ENCODE peak calls at places on chromosomes 4 and X, in ten cellular contexts. One of them, this sample, is unnamed.

GRCh38 chr4:182449186-182449880 is 206.1 kb downstream of the TENM3 start:
- DNase-seq in Peyer's patch: no peak
- DNase-seq in fibroblast of lung: peak
- DNase-seq in small intestine: peak
- DNase-seq in adrenal gland: no peak
- DNase-seq in CD8-positive, alpha-beta T cell: no peak
- DNase-seq in heart right ventricle: peak
- DNase-seq in ovary: no peak
- DNase-seq in A549: peak
- DNase-seq in right lobe of liver: no peak
- DNase-seq in this sample: no peak

GRCh38 chr4:121741751-121742150 is 23.2 kb downstream of the SMIM43 start:
- DNase-seq in Peyer's patch: no peak
- DNase-seq in fibroblast of lung: peak
- DNase-seq in small intestine: no peak
- DNase-seq in adrenal gland: no peak
- DNase-seq in CD8-positive, alpha-beta T cell: no peak
- DNase-seq in heart right ventricle: no peak
- DNase-seq in ovary: no peak
- DNase-seq in A549: no peak
- DNase-seq in right lobe of liver: no peak
- DNase-seq in this sample: no peak

GRCh38 chr4:177214935-177215334 is 94.7 kb upstream of the NEIL3 start:
- DNase-seq in Peyer's patch: no peak
- DNase-seq in fibroblast of lung: no peak
- DNase-seq in small intestine: no peak
- DNase-seq in adrenal gland: no peak
- DNase-seq in CD8-positive, alpha-beta T cell: no peak
- DNase-seq in heart right ventricle: no peak
- DNase-seq in ovary: no peak
- DNase-seq in A549: no peak
- DNase-seq in right lobe of liver: no peak
- DNase-seq in this sample: no peak

GRCh38 chrX:12080265-12080664 is 58.0 kb upstream of the FRMPD4 start:
- DNase-seq in Peyer's patch: no peak
- DNase-seq in fibroblast of lung: peak
- DNase-seq in small intestine: peak
- DNase-seq in adrenal gland: no peak
- DNase-seq in CD8-positive, alpha-beta T cell: no peak
- DNase-seq in heart right ventricle: no peak
- DNase-seq in ovary: no peak
- DNase-seq in A549: peak
- DNase-seq in right lobe of liver: no peak
- DNase-seq in this sample: no peak

GRCh38 chr4:54281060-54281781 is 52.1 kb downstream of the PDGFRA start:
- DNase-seq in Peyer's patch: peak
- DNase-seq in fibroblast of lung: peak
- DNase-seq in small intestine: no peak
- DNase-seq in adrenal gland: peak
- DNase-seq in CD8-positive, alpha-beta T cell: no peak
- DNase-seq in heart right ventricle: peak
- DNase-seq in ovary: peak
- DNase-seq in A549: peak
- DNase-seq in right lobe of liver: no peak
- DNase-seq in this sample: no peak

GRCh38 chrX:117992324-117992723 is 124.3 kb downstream of the KLHL13 start:
- DNase-seq in Peyer's patch: no peak
- DNase-seq in fibroblast of lung: no peak
- DNase-seq in small intestine: no peak
- DNase-seq in adrenal gland: no peak
- DNase-seq in CD8-positive, alpha-beta T cell: no peak
- DNase-seq in heart right ventricle: no peak
- DNase-seq in ovary: no peak
- DNase-seq in A549: no peak
- DNase-seq in right lobe of liver: no peak
- DNase-seq in this sample: no peak

GRCh38 chrX:15947648-15948317 is 93.2 kb upstream of the AP1S2 start:
- DNase-seq in Peyer's patch: no peak
- DNase-seq in fibroblast of lung: peak
- DNase-seq in small intestine: peak
- DNase-seq in adrenal gland: no peak
- DNase-seq in CD8-positive, alpha-beta T cell: no peak
- DNase-seq in heart right ventricle: no peak
- DNase-seq in ovary: no peak
- DNase-seq in A549: peak
- DNase-seq in right lobe of liver: no peak
- DNase-seq in this sample: no peak

GRCh38 chrX:74523870-74524735 is 90.3 kb downstream of the RLIM start:
- DNase-seq in Peyer's patch: no peak
- DNase-seq in fibroblast of lung: no peak
- DNase-seq in small intestine: no peak
- DNase-seq in adrenal gland: no peak
- DNase-seq in CD8-positive, alpha-beta T cell: no peak
- DNase-seq in heart right ventricle: no peak
- DNase-seq in ovary: no peak
- DNase-seq in A549: no peak
- DNase-seq in right lobe of liver: no peak
- DNase-seq in this sample: no peak

DNA sequence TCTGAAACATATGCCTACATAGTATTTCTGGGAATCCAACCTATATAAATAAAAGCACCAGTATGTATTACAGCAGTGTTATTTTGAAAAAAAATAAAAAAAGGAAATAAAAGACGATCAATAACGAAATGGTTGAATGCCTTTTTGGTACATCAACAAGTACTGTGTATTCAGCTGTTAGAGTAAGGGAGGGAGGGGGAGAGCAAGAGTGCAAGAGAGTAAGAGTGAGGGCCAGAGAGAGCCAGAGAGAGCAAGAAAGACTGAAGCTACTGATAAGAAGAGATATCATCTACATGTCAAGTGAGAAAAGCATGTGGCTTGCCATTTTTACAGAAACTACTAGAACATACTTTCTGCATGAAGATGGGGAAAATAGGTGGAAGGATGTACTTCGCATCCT is 1.8 kb downstream of the SPIN4 start:
- DNase-seq in Peyer's patch: no peak
- DNase-seq in fibroblast of lung: peak
- DNase-seq in small intestine: no peak
- DNase-seq in adrenal gland: no peak
- DNase-seq in CD8-positive, alpha-beta T cell: no peak
- DNase-seq in heart right ventricle: no peak
- DNase-seq in ovary: no peak
- DNase-seq in A549: no peak
- DNase-seq in right lobe of liver: no peak
- DNase-seq in this sample: no peak
- H3K4me3 ChIP-seq in Peyer's patch: no peak
- H3K4me3 ChIP-seq in fibroblast of lung: no peak
- H3K4me3 ChIP-seq in small intestine: no peak
- H3K4me3 ChIP-seq in adrenal gland: no peak
- H3K4me3 ChIP-seq in CD8-positive, alpha-beta T cell: no peak
- H3K4me3 ChIP-seq in heart right ventricle: no peak
- H3K4me3 ChIP-seq in ovary: no peak
- H3K4me3 ChIP-seq in A549: no peak
- H3K4me3 ChIP-seq in right lobe of liver: no peak
- H3K4me3 ChIP-seq in this sample: peak

GRCh38 chrX:153948847-153949819 is 4.7 kb upstream of the RENBP start:
- DNase-seq in Peyer's patch: no peak
- DNase-seq in fibroblast of lung: no peak
- DNase-seq in small intestine: no peak
- DNase-seq in adrenal gland: peak
- DNase-seq in CD8-positive, alpha-beta T cell: no peak
- DNase-seq in heart right ventricle: no peak
- DNase-seq in ovary: no peak
- DNase-seq in A549: no peak
- DNase-seq in right lobe of liver: no peak
- DNase-seq in this sample: no peak

GRCh38 chrX:153945956-153946909 is 1.8 kb upstream of the RENBP start:
- DNase-seq in Peyer's patch: no peak
- DNase-seq in fibroblast of lung: no peak
- DNase-seq in small intestine: no peak
- DNase-seq in adrenal gland: no peak
- DNase-seq in CD8-positive, alpha-beta T cell: no peak
- DNase-seq in heart right ventricle: no peak
- DNase-seq in ovary: no peak
- DNase-seq in A549: no peak
- DNase-seq in right lobe of liver: no peak
- DNase-seq in this sample: peak

GRCh38 chrX:153946910-153947769 is 2.7 kb upstream of the RENBP start:
- DNase-seq in Peyer's patch: peak
- DNase-seq in fibroblast of lung: peak
- DNase-seq in small intestine: peak
- DNase-seq in adrenal gland: peak
- DNase-seq in CD8-positive, alpha-beta T cell: peak
- DNase-seq in heart right ventricle: peak
- DNase-seq in ovary: peak
- DNase-seq in A549: peak
- DNase-seq in right lobe of liver: peak
- DNase-seq in this sample: peak

GRCh38 chrX:153944800-153945150 is 332 bp upstream of the RENBP start:
- DNase-seq in Peyer's patch: no peak
- DNase-seq in fibroblast of lung: no peak
- DNase-seq in small intestine: no peak
- DNase-seq in adrenal gland: no peak
- DNase-seq in CD8-positive, alpha-beta T cell: no peak
- DNase-seq in heart right ventricle: no peak
- DNase-seq in ovary: no peak
- DNase-seq in A549: no peak
- DNase-seq in right lobe of liver: no peak
- DNase-seq in this sample: no peak

GRCh38 chrX:153948002-153948466 is 3.6 kb upstream of the RENBP start:
- DNase-seq in Peyer's patch: no peak
- DNase-seq in fibroblast of lung: no peak
- DNase-seq in small intestine: no peak
- DNase-seq in adrenal gland: no peak
- DNase-seq in CD8-positive, alpha-beta T cell: no peak
- DNase-seq in heart right ventricle: peak
- DNase-seq in ovary: no peak
- DNase-seq in A549: no peak
- DNase-seq in right lobe of liver: no peak
- DNase-seq in this sample: no peak
- H3K27ac ChIP-seq in Peyer's patch: peak
- H3K27ac ChIP-seq in fibroblast of lung: no peak
- H3K27ac ChIP-seq in small intestine: peak
- H3K27ac ChIP-seq in adrenal gland: peak
- H3K27ac ChIP-seq in CD8-positive, alpha-beta T cell: no peak
- H3K27ac ChIP-seq in heart right ventricle: peak
- H3K27ac ChIP-seq in ovary: no peak
- H3K27ac ChIP-seq in A549: no peak
- H3K27ac ChIP-seq in right lobe of liver: no peak
- H3K27ac ChIP-seq in this sample: peak

GRCh38 chr4:155950461-155950860 is 3.2 kb downstream of the CTSO start:
- DNase-seq in Peyer's patch: no peak
- DNase-seq in fibroblast of lung: no peak
- DNase-seq in small intestine: no peak
- DNase-seq in adrenal gland: no peak
- DNase-seq in CD8-positive, alpha-beta T cell: no peak
- DNase-seq in heart right ventricle: no peak
- DNase-seq in ovary: no peak
- DNase-seq in A549: no peak
- DNase-seq in right lobe of liver: no peak
- DNase-seq in this sample: no peak

GRCh38 chr4:155954939-155955338 is 1.3 kb upstream of the CTSO start:
- DNase-seq in Peyer's patch: no peak
- DNase-seq in fibroblast of lung: peak
- DNase-seq in small intestine: peak
- DNase-seq in adrenal gland: no peak
- DNase-seq in CD8-positive, alpha-beta T cell: no peak
- DNase-seq in heart right ventricle: no peak
- DNase-seq in ovary: no peak
- DNase-seq in A549: no peak
- DNase-seq in right lobe of liver: no peak
- DNase-seq in this sample: no peak

GRCh38 chr4:155953151-155954117 is at the start of gene CTSO:
- DNase-seq in Peyer's patch: peak
- DNase-seq in fibroblast of lung: peak
- DNase-seq in small intestine: peak
- DNase-seq in adrenal gland: peak
- DNase-seq in CD8-positive, alpha-beta T cell: peak
- DNase-seq in heart right ventricle: peak
- DNase-seq in ovary: peak
- DNase-seq in A549: peak
- DNase-seq in right lobe of liver: peak
- DNase-seq in this sample: peak

GRCh38 chr4:155954118-155954503 is 445 bp upstream of the CTSO start:
- DNase-seq in Peyer's patch: peak
- DNase-seq in fibroblast of lung: peak
- DNase-seq in small intestine: no peak
- DNase-seq in adrenal gland: no peak
- DNase-seq in CD8-positive, alpha-beta T cell: peak
- DNase-seq in heart right ventricle: no peak
- DNase-seq in ovary: peak
- DNase-seq in A549: no peak
- DNase-seq in right lobe of liver: no peak
- DNase-seq in this sample: no peak

GRCh38 chr4:155952546-155952945 is 1.1 kb downstream of the CTSO start:
- DNase-seq in Peyer's patch: no peak
- DNase-seq in fibroblast of lung: peak
- DNase-seq in small intestine: no peak
- DNase-seq in adrenal gland: no peak
- DNase-seq in CD8-positive, alpha-beta T cell: no peak
- DNase-seq in heart right ventricle: no peak
- DNase-seq in ovary: no peak
- DNase-seq in A549: no peak
- DNase-seq in right lobe of liver: no peak
- DNase-seq in this sample: no peak
- H3K4me3 ChIP-seq in Peyer's patch: no peak
- H3K4me3 ChIP-seq in fibroblast of lung: peak
- H3K4me3 ChIP-seq in small intestine: no peak
- H3K4me3 ChIP-seq in adrenal gland: no peak
- H3K4me3 ChIP-seq in CD8-positive, alpha-beta T cell: no peak
- H3K4me3 ChIP-seq in heart right ventricle: peak
- H3K4me3 ChIP-seq in ovary: peak
- H3K4me3 ChIP-seq in A549: no peak
- H3K4me3 ChIP-seq in right lobe of liver: peak
- H3K4me3 ChIP-seq in this sample: peak

DNA sequence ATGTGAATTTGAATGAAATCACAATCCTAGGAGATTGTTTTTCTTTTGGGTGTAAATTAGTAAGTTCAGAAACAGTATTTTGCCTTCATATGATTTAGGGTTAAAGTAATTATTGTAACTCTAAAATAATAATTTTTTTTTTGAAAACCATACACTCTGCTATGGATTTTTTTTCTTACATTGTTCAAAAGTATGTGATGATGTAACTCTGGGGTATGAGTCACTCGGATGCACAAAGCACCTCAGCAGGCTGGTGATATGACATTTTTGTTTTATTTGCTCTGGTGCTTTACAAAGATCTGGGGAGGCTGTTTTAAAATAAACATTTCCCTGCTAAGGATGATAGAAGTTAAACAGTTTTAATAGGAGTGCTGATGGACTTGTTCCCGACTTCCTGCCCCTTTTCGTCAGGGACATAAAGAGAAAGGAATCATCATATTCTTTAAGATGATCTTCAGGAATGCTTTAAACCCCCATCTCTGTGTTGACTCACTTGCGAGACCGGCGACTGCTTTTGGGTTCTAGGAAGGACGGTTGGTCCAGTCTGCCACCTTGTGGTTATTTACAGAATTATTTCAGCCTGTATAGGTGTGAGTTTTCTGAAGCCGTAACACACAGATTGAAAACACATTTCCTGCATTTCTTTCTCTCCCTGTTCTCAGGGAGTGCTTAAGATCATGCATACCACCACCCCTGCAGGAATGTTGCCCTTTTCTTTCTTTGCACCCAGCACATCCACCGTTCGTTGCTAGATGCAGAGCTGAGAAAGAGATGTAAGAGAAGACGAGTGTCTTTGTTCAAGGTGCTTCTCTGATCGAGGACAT is 72.5 kb downstream of the RAPGEF2 start:
- DNase-seq in Peyer's patch: peak
- DNase-seq in fibroblast of lung: peak
- DNase-seq in small intestine: peak
- DNase-seq in adrenal gland: peak
- DNase-seq in CD8-positive, alpha-beta T cell: peak
- DNase-seq in heart right ventricle: peak
- DNase-seq in ovary: peak
- DNase-seq in A549: peak
- DNase-seq in right lobe of liver: no peak
- DNase-seq in this sample: peak
- H3K27ac ChIP-seq in Peyer's patch: peak
- H3K27ac ChIP-seq in fibroblast of lung: peak
- H3K27ac ChIP-seq in small intestine: no peak
- H3K27ac ChIP-seq in adrenal gland: no peak
- H3K27ac ChIP-seq in CD8-positive, alpha-beta T cell: no peak
- H3K27ac ChIP-seq in heart right ventricle: peak
- H3K27ac ChIP-seq in ovary: no peak
- H3K27ac ChIP-seq in A549: peak
- H3K27ac ChIP-seq in right lobe of liver: no peak
- H3K27ac ChIP-seq in this sample: peak

This sample was measured in dorsolateral prefrontal cortex.